ENCODE peak calls at places on chromosomes 7 and 10, in nine cellular contexts. A is osteocyte, T is esophagus squamous epithelium, Y is kidney, N is psoas muscle, C is lower lobe of right lung, D is B cell, I is fibroblast of mammary gland, B is uterus. Q is an unnamed sample.

GRCh38 chr10:130193493-130194193 is 57.5 kb downstream of the GLRX3 start:
- DNase-seq in A (no peak), T (no peak), Y (no peak), N (no peak), C (no peak), D (no peak), I (no peak), B (no peak), Q (no peak)

GRCh38 chr7:22417349-22417748 is 60.4 kb upstream of the RAPGEF5 start:
- DNase-seq in A (no peak), T (no peak), Y (no peak), N (no peak), C (no peak), D (no peak), I (no peak), B (no peak), Q (no peak)

GRCh38 chr10:49458869-49459268 is 63.0 kb upstream of the DRGX start:
- DNase-seq in A (no peak), T (no peak), Y (no peak), N (no peak), C (no peak), D (no peak), I (no peak), B (no peak), Q (no peak)

GRCh38 chr7:17902599-17902998 is 37.7 kb downstream of the SNX13 start:
- DNase-seq in A (no peak), T (no peak), Y (no peak), N (no peak), C (no peak), D (no peak), I (no peak), B (no peak), Q (no peak)

GRCh38 chr7:11831727-11832495 is at the start of gene THSD7A:
- DNase-seq in A (peak), T (no peak), Y (peak), N (peak), C (peak), D (no peak), I (peak), B (peak), Q (no peak)

GRCh38 chr7:149850007-149850594 is 11.9 kb downstream of the ZNF862 start:
- DNase-seq in A (no peak), T (no peak), Y (no peak), N (no peak), C (no peak), D (no peak), I (no peak), B (no peak), Q (no peak)

GRCh38 chr10:21993360-21994001 is 10.0 kb downstream of the DNAJC1 start:
- DNase-seq in A (no peak), T (no peak), Y (no peak), N (no peak), C (no peak), D (no peak), I (peak), B (no peak), Q (no peak)

GRCh38 chr10:36462194-36462593 is 663.2 kb upstream of the ANKRD30A start:
- DNase-seq in A (no peak), T (no peak), Y (no peak), N (no peak), C (no peak), D (no peak), I (peak), B (no peak), Q (no peak)

GRCh38 chr10:88343761-88344484 is 239.2 kb downstream of the RNLS start:
- DNase-seq in A (no peak), T (no peak), Y (no peak), N (no peak), C (no peak), D (no peak), I (peak), B (no peak), Q (no peak)

GRCh38 chr10:101261702-101262101 is 32.4 kb upstream of the LBX1 start:
- DNase-seq in A (no peak), T (no peak), Y (no peak), N (no peak), C (no peak), D (no peak), I (no peak), B (no peak), Q (no peak)

GRCh38 chr10:56881218-56881617 is 520.2 kb upstream of the ZWINT start:
- DNase-seq in A (no peak), T (no peak), Y (no peak), N (no peak), C (no peak), D (no peak), I (no peak), B (no peak), Q (no peak)

GRCh38 chr10:30534465-30535144 is 94.9 kb downstream of the LYZL2 start:
- DNase-seq in A (peak), T (no peak), Y (no peak), N (peak), C (peak), D (peak), I (peak), B (peak), Q (peak)

GRCh38 chr7:2109251-2109935 is 123.4 kb downstream of the MAD1L1 start:
- DNase-seq in A (no peak), T (no peak), Y (peak), N (no peak), C (no peak), D (no peak), I (no peak), B (no peak), Q (no peak)

GRCh38 chr7:34672430-34672829 is 14.4 kb downstream of the NPSR1 start:
- DNase-seq in A (no peak), T (no peak), Y (no peak), N (no peak), C (no peak), D (no peak), I (peak), B (no peak), Q (no peak)

GRCh38 chr7:26489404-26489803 is 197.7 kb downstream of the SNX10 start:
- DNase-seq in A (no peak), T (no peak), Y (no peak), N (no peak), C (no peak), D (no peak), I (no peak), B (no peak), Q (no peak)

GRCh38 chr10:114541081-114541833 is 116.8 kb downstream of the ABLIM1 start:
- DNase-seq in A (no peak), T (no peak), Y (no peak), N (peak), C (no peak), D (no peak), I (peak), B (peak), Q (no peak)

GRCh38 chr7:33732462-33732861 is 172.9 kb upstream of the BMPER start:
- DNase-seq in A (no peak), T (no peak), Y (no peak), N (no peak), C (no peak), D (no peak), I (no peak), B (no peak), Q (no peak)

GRCh38 chr7:27172388-27172774 is 1.7 kb downstream of the HOXA10 start:
- DNase-seq in A (no peak), T (no peak), Y (peak), N (no peak), C (no peak), D (no peak), I (peak), B (no peak), Q (peak)

GRCh38 chr10:22420787-22421517 is 75.7 kb downstream of the SPAG6 start:
- DNase-seq in A (no peak), T (no peak), Y (no peak), N (no peak), C (no peak), D (no peak), I (peak), B (no peak), Q (no peak)

GRCh38 chr7:276230-276835 is 13.6 kb upstream of the FOXL3 start:
- DNase-seq in A (no peak), T (no peak), Y (peak), N (no peak), C (no peak), D (no peak), I (no peak), B (no peak), Q (no peak)

GRCh38 chr10:84097787-84098353 is 41.4 kb upstream of the GHITM start:
- DNase-seq in A (no peak), T (no peak), Y (no peak), N (no peak), C (no peak), D (no peak), I (peak), B (no peak), Q (no peak)

GRCh38 chr7:75847707-75848106 is 31.1 kb upstream of the RHBDD2 start:
- DNase-seq in A (no peak), T (no peak), Y (no peak), N (no peak), C (no peak), D (no peak), I (no peak), B (no peak), Q (peak)

GRCh38 chr10:102408081-102408727 is 10.4 kb downstream of the PSD start:
- DNase-seq in A (no peak), T (no peak), Y (no peak), N (no peak), C (peak), D (no peak), I (peak), B (peak), Q (no peak)

GRCh38 chr7:37052673-37053072 is 328.4 kb upstream of the AOAH start:
- DNase-seq in A (no peak), T (no peak), Y (no peak), N (no peak), C (no peak), D (no peak), I (peak), B (no peak), Q (no peak)

GRCh38 chr10:53063805-53064204 is 291.2 kb upstream of the MBL2 start:
- DNase-seq in A (no peak), T (no peak), Y (no peak), N (no peak), C (no peak), D (no peak), I (no peak), B (no peak), Q (no peak)

GRCh38 chr7:22758576-22758975 is 31.6 kb downstream of the IL6 start:
- DNase-seq in A (no peak), T (no peak), Y (no peak), N (no peak), C (no peak), D (no peak), I (no peak), B (no peak), Q (no peak)

GRCh38 chr10:74706966-74707365 is 119.4 kb upstream of the KAT6B start:
- DNase-seq in A (no peak), T (no peak), Y (no peak), N (no peak), C (no peak), D (no peak), I (no peak), B (no peak), Q (no peak)

GRCh38 chr7:50450691-50451051 is 521 bp upstream of the FIGNL1 start:
- DNase-seq in A (no peak), T (no peak), Y (peak), N (no peak), C (peak), D (peak), I (no peak), B (no peak), Q (no peak)

GRCh38 chr7:1670894-1671875 is 1.1 kb downstream of the ELFN1 start:
- DNase-seq in A (no peak), T (no peak), Y (peak), N (peak), C (peak), D (peak), I (no peak), B (peak), Q (peak)

GRCh38 chr10:109587366-109587765 is 335.9 kb downstream of the XPNPEP1 start:
- DNase-seq in A (no peak), T (no peak), Y (no peak), N (no peak), C (no peak), D (no peak), I (no peak), B (no peak), Q (no peak)

GRCh38 chr10:67697646-67698245 is 1.8 kb upstream of the CTNNA3 start:
- DNase-seq in A (no peak), T (no peak), Y (no peak), N (no peak), C (no peak), D (no peak), I (peak), B (peak), Q (no peak)

GRCh38 chr7:142774826-142775225 is 4.1 kb downstream of the PRSS2 start:
- DNase-seq in A (no peak), T (no peak), Y (no peak), N (no peak), C (no peak), D (no peak), I (no peak), B (no peak), Q (no peak)

GRCh38 chr10:91596821-91597396 is 36.0 kb downstream of the PPP1R3C start:
- DNase-seq in A (no peak), T (no peak), Y (no peak), N (no peak), C (no peak), D (no peak), I (peak), B (peak), Q (no peak)

GRCh38 chr7:106284516-106285050 is at the start of gene NAMPT:
- DNase-seq in A (peak), T (no peak), Y (peak), N (peak), C (peak), D (peak), I (no peak), B (peak), Q (no peak)

GRCh38 chr10:8677642-8678041 is 623.2 kb downstream of the GATA3 start:
- DNase-seq in A (no peak), T (no peak), Y (no peak), N (no peak), C (no peak), D (no peak), I (no peak), B (no peak), Q (no peak)

GRCh38 chr10:25978771-25979170 is 44.7 kb downstream of the MYO3A start:
- DNase-seq in A (no peak), T (no peak), Y (no peak), N (no peak), C (no peak), D (no peak), I (no peak), B (no peak), Q (no peak)

DNA sequence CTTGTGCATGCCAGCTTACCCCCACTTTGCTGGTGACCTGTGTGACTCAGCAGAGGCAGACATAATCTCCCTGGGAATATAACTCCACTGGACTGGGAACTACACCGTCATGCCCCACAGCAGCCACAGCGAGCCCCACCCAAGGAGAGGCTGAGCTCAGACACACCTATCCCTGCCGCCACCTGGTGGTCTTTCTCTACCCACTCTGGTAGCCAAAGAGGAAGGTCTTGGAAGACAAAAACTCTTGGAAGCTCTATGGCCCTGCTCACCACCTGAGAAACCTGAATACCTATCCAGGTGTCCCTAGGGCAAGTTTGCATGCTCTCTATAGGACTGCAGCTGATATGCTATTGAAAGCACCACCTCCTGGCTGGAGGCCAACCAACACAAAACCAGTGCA is 48.1 kb downstream of the MYO3A start:
- DNase-seq in A (no peak), T (no peak), Y (no peak), N (no peak), C (no peak), D (no peak), I (no peak), B (no peak), Q (no peak)
- TF ChIP-seq CTCF in A (no peak), T (no peak), Y (no peak), N (no peak), C (no peak), D (no peak), I (no peak), B (no peak), Q (no peak)

GRCh38 chr7:98628418-98628817 is 11.3 kb downstream of the NPTX2 start:
- DNase-seq in A (no peak), T (no peak), Y (no peak), N (no peak), C (no peak), D (no peak), I (no peak), B (no peak), Q (no peak)
- TF ChIP-seq CTCF in A (no peak), T (no peak), Y (no peak), N (no peak), C (no peak), D (no peak), I (no peak), B (no peak), Q (no peak)

DNA sequence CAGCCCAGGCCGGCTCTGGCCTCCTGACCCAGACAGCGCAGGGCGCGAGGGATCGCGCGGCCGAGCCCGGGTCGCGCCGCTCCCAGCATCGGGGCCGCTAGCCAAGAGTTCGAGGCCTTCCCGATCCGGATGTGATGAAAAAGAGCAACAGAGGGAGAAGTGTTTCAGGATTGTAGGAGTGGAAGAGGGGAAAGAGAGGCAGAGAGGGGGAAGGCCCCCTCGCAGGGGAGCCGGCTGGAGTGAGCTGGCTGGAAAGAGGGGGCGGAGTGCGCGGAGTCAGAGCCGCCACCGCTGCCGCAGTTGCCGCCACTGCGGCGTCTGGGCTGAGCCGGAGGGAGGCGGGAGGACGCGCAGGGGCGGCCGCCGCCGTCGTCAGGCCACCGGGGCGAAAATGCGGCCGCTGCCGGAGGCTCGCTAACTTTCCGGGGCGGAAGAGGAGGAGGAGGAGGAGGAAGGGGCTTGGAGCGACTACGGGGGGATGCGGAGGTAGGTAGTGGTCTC is 307 bp downstream of the MDFIC start:
- DNase-seq in A (peak), T (no peak), Y (no peak), N (peak), C (peak), D (peak), I (peak), B (peak), Q (no peak)
- TF ChIP-seq CTCF in A (no peak), T (no peak), Y (no peak), N (no peak), C (no peak), D (no peak), I (no peak), B (no peak), Q (no peak)

DNA sequence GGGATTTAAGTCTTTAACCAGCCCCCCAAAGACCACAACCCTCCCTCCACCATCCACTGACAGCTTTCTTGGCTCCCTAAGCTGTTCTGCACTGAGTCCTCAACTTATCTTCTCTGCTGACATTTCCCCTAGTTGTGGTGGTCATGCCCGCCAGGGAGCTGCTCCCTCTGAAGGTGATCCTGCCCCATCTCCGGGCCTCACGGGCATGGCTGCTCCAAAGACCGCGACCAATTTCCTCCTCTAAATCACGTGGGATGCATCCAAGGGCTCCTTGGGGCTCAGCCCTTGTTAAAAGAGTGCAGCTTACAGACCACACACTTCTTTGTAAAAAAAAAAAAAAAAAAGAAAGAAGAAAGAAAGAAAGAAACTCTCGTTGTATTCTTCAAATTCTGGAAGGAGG is 27.1 kb upstream of the KLF6 start:
- DNase-seq in A (no peak), T (no peak), Y (no peak), N (no peak), C (no peak), D (no peak), I (no peak), B (no peak), Q (no peak)
- TF ChIP-seq CTCF in A (no peak), T (no peak), Y (no peak), N (no peak), C (no peak), D (no peak), I (no peak), B (no peak), Q (no peak)

GRCh38 chr10:118545381-118545780 is 50.1 kb downstream of the PRLHR start:
- DNase-seq in A (peak), T (no peak), Y (no peak), N (no peak), C (no peak), D (no peak), I (no peak), B (no peak), Q (no peak)

GRCh38 chr10:118542205-118542604 is 53.2 kb downstream of the PRLHR start:
- DNase-seq in A (no peak), T (no peak), Y (no peak), N (no peak), C (no peak), D (no peak), I (no peak), B (no peak), Q (no peak)

GRCh38 chr10:118544401-118544948 is 51.0 kb downstream of the PRLHR start:
- DNase-seq in A (peak), T (no peak), Y (no peak), N (no peak), C (no peak), D (no peak), I (no peak), B (no peak), Q (no peak)

GRCh38 chr10:118542789-118543188 is 52.7 kb downstream of the PRLHR start:
- DNase-seq in A (peak), T (no peak), Y (no peak), N (no peak), C (no peak), D (no peak), I (no peak), B (no peak), Q (no peak)

GRCh38 chr10:118543714-118544400 is 51.6 kb downstream of the PRLHR start:
- DNase-seq in A (peak), T (no peak), Y (no peak), N (no peak), C (peak), D (peak), I (peak), B (no peak), Q (no peak)
- TF ChIP-seq CTCF in A (peak), T (peak), Y (peak), N (peak), C (peak), D (peak), I (peak), B (peak), Q (peak)

GRCh38 chr7:110446658-110447057 is 644.3 kb upstream of the LRRN3 start:
- DNase-seq in A (no peak), T (no peak), Y (no peak), N (no peak), C (no peak), D (no peak), I (no peak), B (no peak), Q (no peak)

DNA sequence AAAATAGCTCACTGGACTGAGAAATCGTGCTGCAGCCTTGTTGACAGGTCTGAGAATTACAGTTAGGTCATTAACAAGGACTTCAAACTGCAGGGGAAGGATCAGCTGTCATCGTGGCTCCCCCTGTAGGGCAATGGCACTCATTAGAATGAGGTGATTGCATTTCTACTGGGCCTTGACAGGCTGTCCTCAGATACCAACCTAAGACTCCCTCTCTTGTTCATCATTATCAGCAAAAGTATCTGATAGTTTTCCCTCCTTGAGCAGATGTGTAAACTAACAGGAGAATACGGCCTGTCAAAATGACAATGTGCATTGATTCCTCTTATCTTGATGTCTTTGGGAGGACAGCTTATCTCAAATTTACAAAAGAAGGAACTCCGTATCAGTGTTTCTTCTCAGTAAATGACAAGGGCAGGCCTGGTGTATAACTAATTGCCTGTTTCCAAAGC is 648.5 kb upstream of the LRRN3 start:
- DNase-seq in A (no peak), T (no peak), Y (no peak), N (no peak), C (no peak), D (no peak), I (no peak), B (no peak), Q (no peak)
- TF ChIP-seq CTCF in A (peak), T (no peak), Y (no peak), N (no peak), C (peak), D (no peak), I (no peak), B (no peak), Q (no peak)

GRCh38 chr7:138797715-138798320 is at the start of the genes ATP6V0A4 and TMEM213:
- DNase-seq in A (no peak), T (no peak), Y (peak), N (no peak), C (peak), D (no peak), I (no peak), B (no peak), Q (no peak)
- TF ChIP-seq CTCF in A (no peak), T (no peak), Y (peak), N (no peak), C (no peak), D (no peak), I (no peak), B (no peak), Q (no peak)